ENCODE peak calls at places on chromosome 14, in eight cellular contexts. I is astrocyte, M is KG1, D is activated gamma-delta T cell treated with Interleukin-2 at 50 U/mL for 16 hours, U is aorta, Q is cardiac muscle cell, Z is left kidney, N is HuH-7.5. B is an unnamed sample.

GRCh38 chr14:99128185-99128584 is 143.8 kb downstream of the BCL11B start:
- DNase-seq in Q (no peak), I (no peak), N (no peak), Z (no peak), M (no peak), D (no peak), U (peak), B (no peak)

GRCh38 chr14:50980451-50980850 is 36.2 kb upstream of the PYGL start:
- DNase-seq in U (no peak), Q (no peak), D (no peak), Z (no peak), I (no peak), N (no peak), M (no peak), B (no peak)

GRCh38 chr14:20866963-20867362 is 24.2 kb upstream of the RNASE3 start:
- DNase-seq in N (no peak), Q (peak), U (no peak), D (no peak), I (no peak), Z (peak), M (no peak), B (no peak)

GRCh38 chr14:68361231-68361630 is 431.6 kb downstream of the ZFP36L1 start:
- DNase-seq in D (no peak), M (no peak), U (no peak), I (peak), Z (no peak), N (no peak), Q (no peak), B (no peak)

GRCh38 chr14:87494010-87494409 is 499.0 kb downstream of the GALC start:
- DNase-seq in D (no peak), Z (peak), N (no peak), I (no peak), Q (no peak), U (no peak), M (no peak), B (peak)

GRCh38 chr14:105060751-105061427 is 4.3 kb downstream of the GPR132 start:
- DNase-seq in U (peak), D (peak), I (no peak), Z (peak), N (no peak), Q (no peak), M (peak), B (no peak)

GRCh38 chr14:63362305-63362914 is 43.7 kb upstream of the GPHB5 start:
- DNase-seq in Q (no peak), U (no peak), M (no peak), N (no peak), I (no peak), Z (peak), D (no peak), B (peak)

GRCh38 chr14:51310453-51311074 is 70.5 kb downstream of the TMX1 start:
- DNase-seq in N (no peak), Z (peak), U (no peak), I (peak), Q (no peak), M (no peak), D (no peak), B (no peak)

GRCh38 chr14:49497725-49498348 is 88.3 kb downstream of the RPS29 start:
- DNase-seq in D (no peak), Z (peak), M (peak), U (no peak), N (peak), I (peak), Q (peak), B (peak)

GRCh38 chr14:96117101-96117897 is 78.1 kb downstream of the C14orf132 start:
- DNase-seq in M (no peak), I (peak), U (no peak), N (no peak), D (no peak), Q (no peak), Z (peak), B (peak)

GRCh38 chr14:103563089-103563620 is 395 bp downstream of the COA8 start:
- DNase-seq in Q (no peak), D (no peak), U (no peak), I (no peak), N (peak), M (peak), Z (no peak), B (peak)

GRCh38 chr14:36254020-36254614 is 66.3 kb downstream of the MBIP start:
- DNase-seq in Q (no peak), N (no peak), D (no peak), M (no peak), U (no peak), Z (peak), I (no peak), B (no peak)

GRCh38 chr14:53979141-53979673 is 22.6 kb upstream of the BMP4 start:
- DNase-seq in N (no peak), M (no peak), Q (peak), I (peak), D (no peak), Z (peak), U (no peak), B (no peak)

GRCh38 chr14:78633747-78634146 is 463.6 kb downstream of the NRXN3 start:
- DNase-seq in U (no peak), D (no peak), Z (no peak), Q (no peak), N (no peak), M (no peak), I (no peak), B (peak)

GRCh38 chr14:22184157-22185025 is 404.6 kb downstream of the DAD1 start:
- DNase-seq in Q (no peak), N (no peak), I (peak), U (no peak), D (no peak), M (no peak), Z (no peak), B (no peak)

GRCh38 chr14:101451166-101451565 is 110.1 kb upstream of the DIO3 start:
- DNase-seq in Z (no peak), I (no peak), Q (no peak), D (no peak), M (no peak), N (no peak), U (no peak), B (no peak)

GRCh38 chr14:94467728-94468520 is 8.1 kb downstream of the SERPINA9 start:
- DNase-seq in Z (no peak), D (no peak), N (no peak), Q (no peak), I (no peak), U (no peak), M (no peak), B (no peak)

GRCh38 chr14:52678591-52678990 is 16.8 kb downstream of the ERO1A start:
- DNase-seq in M (no peak), D (no peak), N (no peak), U (no peak), Q (no peak), I (no peak), Z (peak), B (peak)

GRCh38 chr14:22024117-22024516 is 350.5 kb upstream of the OR4E1 start:
- DNase-seq in Q (no peak), M (no peak), U (no peak), I (no peak), N (no peak), Z (no peak), D (no peak), B (no peak)

GRCh38 chr14:87161502-87161901 is 831.5 kb downstream of the GALC start:
- DNase-seq in I (no peak), N (no peak), U (no peak), Z (peak), M (no peak), D (no peak), Q (no peak), B (peak)

GRCh38 chr14:21612324-21612723 is 22.4 kb downstream of the OR10G2 start:
- DNase-seq in Z (no peak), U (no peak), I (no peak), M (no peak), Q (no peak), N (no peak), D (no peak), B (no peak)

GRCh38 chr14:41899416-41899815 is 292.7 kb downstream of the LRFN5 start:
- DNase-seq in D (no peak), N (no peak), U (no peak), Z (peak), Q (no peak), I (peak), M (no peak), B (peak)

GRCh38 chr14:54435500-54435981 is 5.6 kb downstream of the CNIH1 start:
- DNase-seq in I (peak), Z (no peak), D (no peak), U (no peak), M (no peak), Q (no peak), N (no peak), B (no peak)

GRCh38 chr14:68943107-68943506 is 36.0 kb downstream of the ACTN1 start:
- DNase-seq in N (no peak), D (no peak), Z (no peak), M (no peak), I (no peak), Q (no peak), U (no peak), B (no peak)

GRCh38 chr14:102900631-102901571 is 21.6 kb upstream of the AMN start:
- DNase-seq in U (no peak), I (no peak), N (no peak), Z (no peak), M (no peak), Q (peak), D (peak), B (no peak)

GRCh38 chr14:33692762-33693161 is 258.1 kb downstream of the EGLN3 start:
- DNase-seq in I (peak), Z (no peak), M (no peak), N (no peak), D (no peak), U (no peak), Q (no peak), B (no peak)

GRCh38 chr14:32254952-32255679 is 52.0 kb upstream of the RNU6-8 start:
- DNase-seq in D (peak), M (peak), I (peak), U (peak), Q (peak), N (peak), Z (peak), B (peak)

B was measured in NCI-H69.